ENCODE peak calls at places on chromosomes 6 and 20, in eight cellular contexts. M is NCI-H774; G is stimulated activated naive B cell treated with anti-CD40 and anti-IgM and Interleukin-4, amounts not matched to agents 10 μg/mL and 1 μg/mL and 100 μg/mL, for 72 hours; J is activated naive CD4-positive, alpha-beta T cell treated with anti-CD3 and anti-CD28 coated beads, Interleukin-2, amount 10 ng/mL, durations not matched to agents 7 days and 5 days; O is tibial artery; Z is GM23248; P is GF-D8; F is GDM1. W is an unnamed sample.

GRCh38 chr6:20744911-20745557 is 210.8 kb downstream of the CDKAL1 start:
- DNase-seq in F (no peak), J (no peak), O (no peak), P (no peak), Z (no peak), M (peak; percentile 35), G (no peak), W (peak; percentile 21)

GRCh38 chr6:169168706-169169105 is 84.9 kb downstream of the THBS2 start:
- DNase-seq in J (no peak), F (no peak), G (no peak), M (no peak), P (no peak), Z (no peak), O (peak; percentile 64), W (no peak)

GRCh38 chr6:131292145-131292938 is 157.1 kb downstream of the AKAP7 start:
- DNase-seq in M (no peak), F (no peak), G (no peak), O (no peak), P (no peak), Z (no peak), J (no peak), W (no peak)

GRCh38 chr6:39240155-39240757 is 11.0 kb upstream of the KCNK5 start:
- DNase-seq in O (no peak), P (no peak), J (no peak), Z (peak; percentile 13), M (no peak), G (no peak), F (no peak), W (no peak)

GRCh38 chr6:12709116-12709515 is 7.5 kb upstream of the PHACTR1 start:
- DNase-seq in F (no peak), O (no peak), M (no peak), P (no peak), G (no peak), J (no peak), Z (peak; percentile 81), W (no peak)

GRCh38 chr6:24140572-24140971 is 14.6 kb downstream of the NRSN1 start:
- DNase-seq in Z (no peak), M (no peak), O (no peak), P (no peak), F (no peak), J (no peak), G (no peak), W (no peak)

GRCh38 chr6:168935628-168936010 is 318.0 kb downstream of the THBS2 start:
- DNase-seq in J (no peak), Z (no peak), P (no peak), G (no peak), F (no peak), M (no peak), O (no peak), W (no peak)

GRCh38 chr20:37945034-37945660 is 42.2 kb downstream of the VSTM2L start:
- DNase-seq in P (no peak), F (no peak), J (no peak), Z (no peak), G (no peak), M (peak; percentile 44), O (peak; percentile 25), W (peak; percentile 78)

GRCh38 chr20:20843982-20844381 is 131.5 kb upstream of the RALGAPA2 start:
- DNase-seq in J (no peak), G (no peak), P (no peak), Z (no peak), M (no peak), F (no peak), O (no peak), W (no peak)

GRCh38 chr6:88490865-88491264 is 324.7 kb upstream of the CNR1 start:
- DNase-seq in M (no peak), G (no peak), F (no peak), P (no peak), O (no peak), J (no peak), Z (peak; percentile 38), W (no peak)

GRCh38 chr6:108955329-108955949 is 107.2 kb downstream of the ARMC2 start:
- DNase-seq in F (no peak), M (no peak), J (no peak), Z (no peak), P (no peak), G (no peak), O (no peak), W (no peak)

GRCh38 chr6:24344981-24345380 is 12.9 kb downstream of the DCDC2 start:
- DNase-seq in G (no peak), Z (no peak), M (no peak), O (no peak), J (no peak), P (no peak), F (no peak), W (no peak)

GRCh38 chr6:97440590-97441176 is 157.7 kb upstream of the MMS22L start:
- DNase-seq in F (no peak), M (peak; percentile 62), Z (peak; percentile 57), O (no peak), J (no peak), G (no peak), P (no peak), W (peak; percentile 58)

GRCh38 chr6:118697554-118697953 is 46.2 kb upstream of the CEP85L start:
- DNase-seq in G (no peak), O (no peak), F (no peak), M (no peak), J (no peak), P (no peak), Z (no peak), W (no peak)

GRCh38 chr6:35842381-35842780 is 37.2 kb downstream of the LHFPL5 start:
- DNase-seq in P (no peak), O (no peak), M (no peak), G (no peak), F (no peak), J (no peak), Z (no peak), W (no peak)

GRCh38 chr6:20712011-20712410 is 177.8 kb downstream of the CDKAL1 start:
- DNase-seq in Z (no peak), P (no peak), M (no peak), F (no peak), J (no peak), O (no peak), G (no peak), W (no peak)

GRCh38 chr6:158819213-158819976 is at the start of gene EZR:
- DNase-seq in Z (peak; percentile 84), F (peak; percentile 47), O (peak; percentile 83), P (peak; percentile 6), G (peak; percentile 81), M (peak; percentile 89), J (peak; percentile 85), W (peak; percentile 46)

W was measured in NCI-H1092 treated with DMSO at 0.1 percent for 48 hours.